ENCODE peak calls at places on chromosomes 5 and 9, in seven cellular contexts. R, O, S, W, H, C and I are unnamed samples.

GRCh38 chr9:6443661-6444060 is 30.7 kb downstream of the UHRF2 start:
- DNase-seq in R (no peak), O (no peak), S (no peak), W (no peak), H (no peak), C (no peak), I (no peak)

GRCh38 chr9:96047116-96047639 is 171.7 kb downstream of the ERCC6L2 start:
- DNase-seq in R (no peak), O (no peak), S (no peak), W (no peak), H (no peak), C (no peak), I (no peak)

GRCh38 chr9:127777368-127777960 is 1.0 kb downstream of the SH2D3C start:
- DNase-seq in R (no peak), O (no peak), S (no peak), W (no peak), H (no peak), C (no peak), I (no peak)

GRCh38 chr9:96423985-96424336 is 5.8 kb upstream of the ZNF367 start:
- DNase-seq in R (no peak), O (no peak), S (no peak), W (no peak), H (no peak), C (no peak), I (no peak)

GRCh38 chr5:134545070-134545868 is 19.8 kb downstream of the JADE2 start:
- DNase-seq in R (no peak), O (no peak), S (no peak), W (no peak), H (no peak), C (no peak), I (no peak)

GRCh38 chr9:136310273-136311030 is 6.6 kb upstream of the CCDC187 start:
- DNase-seq in R (no peak), O (no peak), S (no peak), W (no peak), H (no peak), C (no peak), I (no peak)

GRCh38 chr5:14593326-14594036 is 11.9 kb downstream of the OTULINL start:
- DNase-seq in R (no peak), O (no peak), S (no peak), W (no peak), H (no peak), C (no peak), I (no peak)

GRCh38 chr9:72467766-72468738 is 53.4 kb upstream of the TMC1 start:
- DNase-seq in R (no peak), O (no peak), S (no peak), W (no peak), H (no peak), C (no peak), I (no peak)

GRCh38 chr9:77927265-77927664 is 104.3 kb downstream of the GNAQ start:
- DNase-seq in R (no peak), O (no peak), S (no peak), W (no peak), H (no peak), C (no peak), I (no peak)

GRCh38 chr5:78361226-78361993 is 993 bp downstream of the SCAMP1 start:
- DNase-seq in R (no peak), O (no peak), S (no peak), W (peak; percentile 48), H (peak; percentile 51), C (peak; percentile 28), I (peak; percentile 25)
- TF ChIP-seq JUND in R (no peak), O (no peak), S (no peak), W (no peak), H (no peak), C (no peak), I (no peak)

GRCh38 chr5:35780236-35780635 is 76.5 kb upstream of the IL7R start:
- DNase-seq in R (no peak), O (no peak), S (no peak), W (no peak), H (no peak), C (no peak), I (no peak)

GRCh38 chr5:35773936-35774335 is 82.8 kb upstream of the IL7R start:
- DNase-seq in R (no peak), O (no peak), S (no peak), W (no peak), H (no peak), C (no peak), I (no peak)

GRCh38 chr5:35777358-35778087 is 79.2 kb upstream of the IL7R start:
- DNase-seq in R (peak; percentile 73), O (no peak), S (peak; percentile 68), W (peak; percentile 34), H (peak; percentile 63), C (peak; percentile 50), I (peak; percentile 83)

GRCh38 chr5:35778259-35778769 is 78.4 kb upstream of the IL7R start:
- DNase-seq in R (no peak), O (no peak), S (no peak), W (no peak), H (no peak), C (no peak), I (no peak)

GRCh38 chr5:35776757-35777156 is 79.9 kb upstream of the IL7R start:
- DNase-seq in R (no peak), O (no peak), S (no peak), W (no peak), H (no peak), C (no peak), I (no peak)
- TF ChIP-seq JUND in R (no peak), O (no peak), S (no peak), W (no peak), H (no peak), C (no peak), I (no peak)

GRCh38 chr9:100411472-100412270 is 15.3 kb upstream of the MSANTD3 start:
- DNase-seq in R (no peak), O (peak; percentile 66), S (peak; percentile 85), W (peak; percentile 94), H (peak; percentile 89), C (no peak), I (no peak)
- TF ChIP-seq JUND in R (no peak), O (no peak), S (no peak), W (no peak), H (no peak), C (no peak), I (no peak)

GRCh38 chr9:98597372-98597771 is 111.4 kb downstream of the GABBR2 start:
- DNase-seq in R (no peak), O (no peak), S (no peak), W (no peak), H (no peak), C (no peak), I (no peak)
- TF ChIP-seq JUND in R (no peak), O (no peak), S (no peak), W (no peak), H (no peak), C (no peak), I (no peak)

DNA sequence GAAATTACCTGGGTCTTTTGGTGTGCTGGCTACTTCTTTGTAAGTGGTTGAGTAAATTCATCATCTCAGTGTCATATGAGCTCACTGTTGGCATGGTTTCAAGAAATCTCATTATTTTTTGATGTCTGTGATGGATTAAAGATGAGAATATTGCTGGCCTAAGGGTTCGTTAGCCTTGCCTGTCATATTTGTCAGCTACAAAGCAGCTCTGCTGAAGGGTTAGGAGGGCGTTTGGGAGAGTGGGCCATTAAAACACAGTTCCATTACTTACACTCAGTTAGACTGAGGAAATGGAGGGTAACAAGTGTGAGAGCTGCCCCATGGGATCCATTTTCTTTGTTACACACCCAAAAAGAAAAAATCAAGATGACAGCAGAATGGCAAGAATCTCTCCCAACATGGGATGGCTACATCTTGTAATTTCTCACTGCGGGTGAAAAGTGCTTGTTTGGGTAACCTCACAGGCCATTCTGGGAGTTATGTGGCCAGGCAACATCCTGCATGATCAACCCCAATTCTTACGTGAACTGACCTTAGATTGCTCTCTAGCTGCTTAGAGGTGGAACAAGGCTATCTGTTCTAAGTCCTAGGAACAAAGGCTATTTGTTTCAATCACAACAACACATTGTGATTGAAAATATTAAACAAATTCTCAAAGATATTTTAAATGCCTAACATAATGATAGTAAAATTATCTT is 609.5 kb upstream of the RGMB start:
- DNase-seq in R (no peak), O (no peak), S (no peak), W (peak; percentile 3), H (no peak), C (no peak), I (no peak)
- TF ChIP-seq JUND in R (no peak), O (no peak), S (no peak), W (no peak), H (no peak), C (no peak), I (no peak)